ENCODE peak calls at places on chromosome 10, in ten cellular contexts. Q is HFF-Myc; V is NCI-H2081; C is stimulated activated CD8-positive, alpha-beta memory T cell treated with anti-CD3 and anti-CD28 coated beads, Interleukin-4, amount 100 ng/mL, for 48 hours; W is NCI-H1436; K is stimulated activated CD4-positive, alpha-beta T cell treated with anti-CD3 and anti-CD28 coated beads, Interleukin-15, amount 100 ng/mL, for 1 hour; X is CD8-positive, alpha-beta memory T cell; P is activated T-cell treated with anti-CD3 and anti-CD28 coated beads, Interleukin-2, amount 50 U/mL, for 24 hours; E is COLO829; D is prostate gland. T is an unnamed sample.

GRCh38 chr10:11819027-11819426 is 4.1 kb upstream of the PROSER2 start:
- DNase-seq in Q (no peak), V (no peak), C (no peak), W (no peak), K (no peak), X (no peak), P (no peak), E (no peak), D (no peak), T (no peak)

GRCh38 chr10:130188195-130189175 is 52.3 kb downstream of the GLRX3 start:
- DNase-seq in Q (no peak), V (no peak), C (no peak), W (no peak), K (no peak), X (no peak), P (no peak), E (no peak), D (no peak), T (no peak)

GRCh38 chr10:72335394-72336258 is 19.1 kb downstream of the DNAJB12 start:
- DNase-seq in Q (no peak), V (no peak), C (peak; percentile 76), W (no peak), K (no peak), X (peak; percentile 68), P (peak; percentile 71), E (no peak), D (no peak), T (no peak)

GRCh38 chr10:92553959-92554358 is 19.9 kb downstream of the IDE start:
- DNase-seq in Q (no peak), V (no peak), C (no peak), W (no peak), K (no peak), X (no peak), P (no peak), E (no peak), D (no peak), T (no peak)

GRCh38 chr10:131928248-131929095 is 27.7 kb downstream of the PPP2R2D start:
- DNase-seq in Q (no peak), V (no peak), C (peak; percentile 78), W (no peak), K (peak; percentile 31), X (peak; percentile 25), P (peak; percentile 65), E (no peak), D (no peak), T (peak; percentile 31)

GRCh38 chr10:8273749-8274148 is 219.3 kb downstream of the GATA3 start:
- DNase-seq in Q (no peak), V (no peak), C (no peak), W (no peak), K (no peak), X (no peak), P (no peak), E (no peak), D (no peak), T (no peak)

GRCh38 chr10:127832456-127832855 is 60.3 kb downstream of the CLRN3 start:
- DNase-seq in Q (no peak), V (no peak), C (no peak), W (no peak), K (no peak), X (no peak), P (no peak), E (no peak), D (no peak), T (no peak)

GRCh38 chr10:17220652-17221100 is 7.4 kb upstream of the VIM start:
- DNase-seq in Q (no peak), V (no peak), C (no peak), W (no peak), K (no peak), X (no peak), P (no peak), E (no peak), D (no peak), T (no peak)

GRCh38 chr10:14884082-14884481 is 5.4 kb downstream of the SUV39H2 start:
- DNase-seq in Q (no peak), V (no peak), C (no peak), W (no peak), K (no peak), X (no peak), P (no peak), E (no peak), D (no peak), T (no peak)

GRCh38 chr10:45627412-45628048 is 45.0 kb downstream of the ZFAND4 start:
- DNase-seq in Q (no peak), V (no peak), C (no peak), W (no peak), K (no peak), X (no peak), P (no peak), E (no peak), D (no peak), T (no peak)

GRCh38 chr10:759898-760477 is 70.5 kb upstream of the DIP2C start:
- DNase-seq in Q (no peak), V (no peak), C (no peak), W (no peak), K (no peak), X (no peak), P (no peak), E (no peak), D (no peak), T (peak; percentile 6)

GRCh38 chr10:105187243-105187642 is 546.2 kb downstream of the SORCS3 start:
- DNase-seq in Q (no peak), V (no peak), C (no peak), W (no peak), K (no peak), X (no peak), P (no peak), E (no peak), D (no peak), T (no peak)

GRCh38 chr10:24857001-24857695 is 95.3 kb downstream of the PRTFDC1 start:
- DNase-seq in Q (no peak), V (no peak), C (no peak), W (no peak), K (no peak), X (no peak), P (no peak), E (no peak), D (no peak), T (no peak)

GRCh38 chr10:131889755-131890154 is 11.1 kb upstream of the PPP2R2D start:
- DNase-seq in Q (no peak), V (no peak), C (no peak), W (no peak), K (no peak), X (no peak), P (no peak), E (no peak), D (no peak), T (no peak)

GRCh38 chr10:33095867-33096479 is 137.9 kb upstream of the ITGB1 start:
- DNase-seq in Q (no peak), V (no peak), C (no peak), W (no peak), K (no peak), X (no peak), P (no peak), E (no peak), D (no peak), T (no peak)

GRCh38 chr10:86795353-86795752 is 38.9 kb downstream of the BMPR1A start:
- DNase-seq in Q (peak; percentile 79), V (no peak), C (no peak), W (no peak), K (no peak), X (no peak), P (no peak), E (peak; percentile 33), D (no peak), T (peak; percentile 41)

GRCh38 chr10:124403548-124403947 is 15.2 kb downstream of the OAT start:
- DNase-seq in Q (peak; percentile 74), V (peak; percentile 73), C (no peak), W (peak; percentile 93), K (no peak), X (peak; percentile 51), P (no peak), E (peak; percentile 42), D (peak; percentile 20), T (peak; percentile 78)

GRCh38 chr10:97542169-97543024 is 30.2 kb upstream of the ANKRD2 start:
- DNase-seq in Q (peak; percentile 93), V (no peak), C (peak; percentile 62), W (no peak), K (peak; percentile 10), X (no peak), P (peak; percentile 65), E (peak; percentile 78), D (peak; percentile 60), T (peak; percentile 84)

GRCh38 chr10:6401562-6402348 is 178.3 kb downstream of the PRKCQ start:
- DNase-seq in Q (peak; percentile 82), V (peak; percentile 77), C (peak; percentile 60), W (peak; percentile 43), K (no peak), X (peak; percentile 59), P (peak; percentile 49), E (peak; percentile 82), D (peak; percentile 80), T (peak; percentile 82)

GRCh38 chr10:73408061-73408460 is 5.8 kb downstream of the ANXA7 start:
- DNase-seq in Q (no peak), V (no peak), C (no peak), W (no peak), K (no peak), X (no peak), P (no peak), E (no peak), D (no peak), T (no peak)

GRCh38 chr10:46992794-46993552 is 81.7 kb downstream of the PTPN20 start:
- DNase-seq in Q (no peak), V (peak; percentile 57), C (no peak), W (no peak), K (no peak), X (no peak), P (no peak), E (peak; percentile 15), D (no peak), T (peak; percentile 45)

GRCh38 chr10:113058175-113058961 is 108.3 kb downstream of the TCF7L2 start:
- DNase-seq in Q (no peak), V (no peak), C (no peak), W (peak; percentile 10), K (no peak), X (no peak), P (no peak), E (no peak), D (no peak), T (peak; percentile 46)

GRCh38 chr10:133100706-133101463 is 13.2 kb downstream of the ADGRA1 start:
- DNase-seq in Q (no peak), V (no peak), C (peak; percentile 57), W (no peak), K (no peak), X (no peak), P (peak; percentile 50), E (no peak), D (no peak), T (peak; percentile 59)

GRCh38 chr10:50648935-50649227 is 25.1 kb upstream of the SGMS1 start:
- DNase-seq in Q (no peak), V (no peak), C (no peak), W (no peak), K (no peak), X (no peak), P (no peak), E (no peak), D (no peak), T (no peak)

GRCh38 chr10:126429275-126429674 is 41.0 kb upstream of the ADAM12 start:
- DNase-seq in Q (no peak), V (no peak), C (no peak), W (no peak), K (no peak), X (no peak), P (no peak), E (no peak), D (no peak), T (no peak)

GRCh38 chr10:93849605-93850004 is 44.2 kb upstream of the SLC35G1 start:
- DNase-seq in Q (no peak), V (no peak), C (no peak), W (peak; percentile 81), K (no peak), X (no peak), P (no peak), E (no peak), D (no peak), T (no peak)